ENCODE peak calls at places on chromosomes 5 and 9, in nine cellular contexts. One of them, this sample, is unnamed.

GRCh38 chr5:26034813-26035212 is 1003.6 kb downstream of the CDH9 start:
- DNase-seq in cardiac septum: no peak
- DNase-seq in uterus: no peak
- DNase-seq in effector memory CD4-positive, alpha-beta T cell: no peak
- DNase-seq in hypothalamus: no peak
- DNase-seq in fibroblast of pulmonary artery: no peak
- DNase-seq in GM23248: no peak
- DNase-seq in endothelial cell: no peak
- DNase-seq in NCI-H2171: no peak
- DNase-seq in this sample: no peak

GRCh38 chr9:12674961-12675360 is 18.2 kb upstream of the TYRP1 start:
- DNase-seq in effector memory CD4-positive, alpha-beta T cell: no peak
- DNase-seq in fibroblast of pulmonary artery: no peak
- DNase-seq in cardiac septum: no peak
- DNase-seq in hypothalamus: no peak
- DNase-seq in GM23248: no peak
- DNase-seq in endothelial cell: no peak
- DNase-seq in NCI-H2171: no peak
- DNase-seq in uterus: no peak
- DNase-seq in this sample: no peak

GRCh38 chr9:1982074-1982473 is 33.1 kb upstream of the SMARCA2 start:
- DNase-seq in uterus: no peak
- DNase-seq in effector memory CD4-positive, alpha-beta T cell: no peak
- DNase-seq in fibroblast of pulmonary artery: no peak
- DNase-seq in hypothalamus: no peak
- DNase-seq in cardiac septum: no peak
- DNase-seq in endothelial cell: no peak
- DNase-seq in GM23248: no peak
- DNase-seq in NCI-H2171: peak; percentile 61
- DNase-seq in this sample: no peak

GRCh38 chr5:55900776-55901175 is 49.6 kb downstream of the IL31RA start:
- DNase-seq in endothelial cell: no peak
- DNase-seq in uterus: no peak
- DNase-seq in effector memory CD4-positive, alpha-beta T cell: no peak
- DNase-seq in GM23248: no peak
- DNase-seq in hypothalamus: no peak
- DNase-seq in fibroblast of pulmonary artery: no peak
- DNase-seq in cardiac septum: no peak
- DNase-seq in NCI-H2171: no peak
- DNase-seq in this sample: no peak

GRCh38 chr9:109469646-109470358 is 28.3 kb downstream of the PTPN3 start:
- DNase-seq in effector memory CD4-positive, alpha-beta T cell: peak; percentile 6
- DNase-seq in fibroblast of pulmonary artery: peak; percentile 89
- DNase-seq in endothelial cell: peak; percentile 72
- DNase-seq in GM23248: peak; percentile 85
- DNase-seq in uterus: peak; percentile 43
- DNase-seq in NCI-H2171: peak; percentile 51
- DNase-seq in hypothalamus: peak; percentile 60
- DNase-seq in cardiac septum: no peak
- DNase-seq in this sample: peak; percentile 87

GRCh38 chr5:116553366-116553765 is 21.3 kb downstream of the SEMA6A start:
- DNase-seq in cardiac septum: no peak
- DNase-seq in endothelial cell: no peak
- DNase-seq in fibroblast of pulmonary artery: no peak
- DNase-seq in uterus: no peak
- DNase-seq in GM23248: no peak
- DNase-seq in effector memory CD4-positive, alpha-beta T cell: no peak
- DNase-seq in NCI-H2171: no peak
- DNase-seq in hypothalamus: peak; percentile 71
- DNase-seq in this sample: no peak

GRCh38 chr9:91321691-91322090 is 40.0 kb downstream of the AUH start:
- DNase-seq in cardiac septum: no peak
- DNase-seq in endothelial cell: no peak
- DNase-seq in GM23248: no peak
- DNase-seq in hypothalamus: no peak
- DNase-seq in NCI-H2171: no peak
- DNase-seq in uterus: no peak
- DNase-seq in fibroblast of pulmonary artery: no peak
- DNase-seq in effector memory CD4-positive, alpha-beta T cell: no peak
- DNase-seq in this sample: no peak

GRCh38 chr5:150190987-150191386 is 1.1 kb downstream of the SLC6A7 start:
- DNase-seq in hypothalamus: no peak
- DNase-seq in uterus: no peak
- DNase-seq in fibroblast of pulmonary artery: no peak
- DNase-seq in endothelial cell: no peak
- DNase-seq in NCI-H2171: no peak
- DNase-seq in GM23248: no peak
- DNase-seq in cardiac septum: no peak
- DNase-seq in effector memory CD4-positive, alpha-beta T cell: no peak
- DNase-seq in this sample: no peak

GRCh38 chr5:58048954-58049353 is 410.9 kb downstream of the PLK2 start:
- DNase-seq in hypothalamus: no peak
- DNase-seq in NCI-H2171: no peak
- DNase-seq in GM23248: no peak
- DNase-seq in uterus: no peak
- DNase-seq in effector memory CD4-positive, alpha-beta T cell: no peak
- DNase-seq in fibroblast of pulmonary artery: no peak
- DNase-seq in cardiac septum: no peak
- DNase-seq in endothelial cell: no peak
- DNase-seq in this sample: no peak

GRCh38 chr9:98369471-98369870 is 114.0 kb upstream of the TBC1D2 start:
- DNase-seq in hypothalamus: no peak
- DNase-seq in endothelial cell: no peak
- DNase-seq in cardiac septum: no peak
- DNase-seq in effector memory CD4-positive, alpha-beta T cell: no peak
- DNase-seq in NCI-H2171: no peak
- DNase-seq in GM23248: no peak
- DNase-seq in fibroblast of pulmonary artery: no peak
- DNase-seq in uterus: no peak
- DNase-seq in this sample: no peak

GRCh38 chr9:125495137-125496119 is 211.6 kb downstream of the MAPKAP1 start:
- DNase-seq in effector memory CD4-positive, alpha-beta T cell: no peak
- DNase-seq in GM23248: peak; percentile 9
- DNase-seq in fibroblast of pulmonary artery: no peak
- DNase-seq in hypothalamus: no peak
- DNase-seq in cardiac septum: no peak
- DNase-seq in endothelial cell: no peak
- DNase-seq in NCI-H2171: no peak
- DNase-seq in uterus: no peak
- DNase-seq in this sample: no peak

GRCh38 chr5:140076142-140076541 is 33.0 kb upstream of the NRG2 start:
- DNase-seq in NCI-H2171: no peak
- DNase-seq in uterus: no peak
- DNase-seq in fibroblast of pulmonary artery: no peak
- DNase-seq in GM23248: no peak
- DNase-seq in endothelial cell: no peak
- DNase-seq in effector memory CD4-positive, alpha-beta T cell: no peak
- DNase-seq in hypothalamus: no peak
- DNase-seq in cardiac septum: no peak
- DNase-seq in this sample: no peak

GRCh38 chr5:93019896-93020295 is 561.1 kb downstream of the NR2F1-AS1 start:
- DNase-seq in NCI-H2171: no peak
- DNase-seq in fibroblast of pulmonary artery: no peak
- DNase-seq in uterus: no peak
- DNase-seq in cardiac septum: no peak
- DNase-seq in effector memory CD4-positive, alpha-beta T cell: no peak
- DNase-seq in GM23248: no peak
- DNase-seq in hypothalamus: no peak
- DNase-seq in endothelial cell: no peak
- DNase-seq in this sample: no peak

GRCh38 chr9:131334568-131335105 is 45.1 kb downstream of the PLPP7 start:
- DNase-seq in fibroblast of pulmonary artery: no peak
- DNase-seq in GM23248: peak; percentile 30
- DNase-seq in hypothalamus: no peak
- DNase-seq in NCI-H2171: peak; percentile 67
- DNase-seq in cardiac septum: peak; percentile 89
- DNase-seq in endothelial cell: no peak
- DNase-seq in effector memory CD4-positive, alpha-beta T cell: no peak
- DNase-seq in uterus: no peak
- DNase-seq in this sample: no peak

GRCh38 chr9:86977205-86977835 is 30.0 kb upstream of the GAS1 start:
- DNase-seq in effector memory CD4-positive, alpha-beta T cell: no peak
- DNase-seq in NCI-H2171: no peak
- DNase-seq in cardiac septum: no peak
- DNase-seq in fibroblast of pulmonary artery: peak; percentile 53
- DNase-seq in GM23248: peak; percentile 74
- DNase-seq in hypothalamus: no peak
- DNase-seq in uterus: no peak
- DNase-seq in endothelial cell: no peak
- DNase-seq in this sample: peak; percentile 35

GRCh38 chr9:127854169-127854833 is at the start of gene ENG:
- DNase-seq in hypothalamus: no peak
- DNase-seq in uterus: peak; percentile 77
- DNase-seq in fibroblast of pulmonary artery: peak; percentile 65
- DNase-seq in NCI-H2171: no peak
- DNase-seq in effector memory CD4-positive, alpha-beta T cell: no peak
- DNase-seq in cardiac septum: peak; percentile 90
- DNase-seq in endothelial cell: peak; percentile 60
- DNase-seq in GM23248: peak; percentile 80
- DNase-seq in this sample: no peak

GRCh38 chr5:96408841-96409458 is 24.1 kb downstream of the PCSK1 start:
- DNase-seq in hypothalamus: no peak
- DNase-seq in cardiac septum: no peak
- DNase-seq in GM23248: peak; percentile 3
- DNase-seq in effector memory CD4-positive, alpha-beta T cell: no peak
- DNase-seq in NCI-H2171: no peak
- DNase-seq in fibroblast of pulmonary artery: peak; percentile 41
- DNase-seq in uterus: no peak
- DNase-seq in endothelial cell: no peak
- DNase-seq in this sample: peak; percentile 43

GRCh38 chr5:147063971-147064370 is 170.9 kb upstream of the STK32A start:
- DNase-seq in NCI-H2171: no peak
- DNase-seq in endothelial cell: no peak
- DNase-seq in hypothalamus: no peak
- DNase-seq in cardiac septum: no peak
- DNase-seq in effector memory CD4-positive, alpha-beta T cell: no peak
- DNase-seq in GM23248: no peak
- DNase-seq in fibroblast of pulmonary artery: no peak
- DNase-seq in uterus: no peak
- DNase-seq in this sample: no peak

GRCh38 chr9:123420560-123421210 is 64.7 kb downstream of the CRB2 start:
- DNase-seq in uterus: no peak
- DNase-seq in hypothalamus: no peak
- DNase-seq in cardiac septum: peak; percentile 41
- DNase-seq in NCI-H2171: no peak
- DNase-seq in effector memory CD4-positive, alpha-beta T cell: no peak
- DNase-seq in endothelial cell: no peak
- DNase-seq in fibroblast of pulmonary artery: no peak
- DNase-seq in GM23248: no peak
- DNase-seq in this sample: peak; percentile 73

GRCh38 chr9:22257026-22257425 is 189.6 kb upstream of the DMRTA1 start:
- DNase-seq in NCI-H2171: no peak
- DNase-seq in GM23248: no peak
- DNase-seq in effector memory CD4-positive, alpha-beta T cell: no peak
- DNase-seq in uterus: no peak
- DNase-seq in hypothalamus: no peak
- DNase-seq in cardiac septum: no peak
- DNase-seq in fibroblast of pulmonary artery: no peak
- DNase-seq in endothelial cell: no peak
- DNase-seq in this sample: no peak

This sample was measured in cardiac muscle cell.